ENCODE peak calls at places on chromosomes 2 and 18, in six cellular contexts. I is Karpas-422, H is esophagus squamous epithelium, O is mucosa of descending colon, X is lung, C is heart right ventricle. S is an unnamed sample. For H3K4me1, the result is how much of the 10 kb centered on the place peaks cover.

GRCh38 chr2:50636462-50636861 is 395.5 kb downstream of the NRXN1 start:
- DNase-seq in I (no peak), H (no peak), O (no peak), X (no peak), C (no peak), S (no peak)

GRCh38 chr2:69514406-69514805 is 77.2 kb upstream of the NFU1 start:
- DNase-seq in I (no peak), H (no peak), O (no peak), X (peak), C (peak), S (no peak)

GRCh38 chr2:25178976-25179375 is 10.6 kb upstream of the POMC start:
- DNase-seq in I (no peak), H (no peak), O (no peak), X (no peak), C (no peak), S (no peak)

GRCh38 chr18:24315170-24315569 is 82.5 kb downstream of the OSBPL1A start:
- DNase-seq in I (no peak), H (no peak), O (no peak), X (no peak), C (no peak), S (no peak)

GRCh38 chr18:54555996-54556395 is 35.0 kb upstream of the DYNAP start:
- DNase-seq in I (no peak), H (no peak), O (no peak), X (no peak), C (no peak), S (no peak)

GRCh38 chr2:27131429-27131828 is 3.0 kb downstream of the PREB start:
- DNase-seq in I (no peak), H (no peak), O (no peak), X (no peak), C (no peak), S (no peak)

GRCh38 chr18:2827076-2827475 is 19.7 kb upstream of the EMILIN2 start:
- DNase-seq in I (no peak), H (no peak), O (no peak), X (peak), C (no peak), S (peak)

GRCh38 chr2:38013158-38013752 is 62.7 kb downstream of the CYP1B1 start:
- DNase-seq in I (no peak), H (no peak), O (no peak), X (no peak), C (no peak), S (no peak)

GRCh38 chr2:113309655-113310387 is 31.1 kb upstream of the PAX8 start:
- DNase-seq in I (no peak), H (no peak), O (no peak), X (no peak), C (no peak), S (no peak)

GRCh38 chr2:60515751-60516226 is 37.7 kb downstream of the BCL11A start:
- DNase-seq in I (peak), H (no peak), O (no peak), X (no peak), C (no peak), S (peak)

GRCh38 chr2:173716458-173717052 is 248.6 kb downstream of the SP3 start:
- DNase-seq in I (no peak), H (no peak), O (no peak), X (no peak), C (no peak), S (no peak)

GRCh38 chr2:110746586-110747521 is 14.5 kb downstream of the ACOXL start:
- DNase-seq in I (no peak), H (no peak), O (no peak), X (no peak), C (no peak), S (no peak)

GRCh38 chr18:34661464-34662087 is 48.5 kb upstream of the DTNA start:
- DNase-seq in I (peak), H (no peak), O (no peak), X (no peak), C (no peak), S (no peak)

GRCh38 chr2:109446531-109447131 is 167.1 kb downstream of the SEPTIN10 start:
- DNase-seq in I (no peak), H (no peak), O (no peak), X (no peak), C (no peak), S (no peak)

GRCh38 chr2:241390301-241391206 is 34.5 kb downstream of the FARP2 start:
- DNase-seq in I (no peak), H (no peak), O (no peak), X (no peak), C (no peak), S (no peak)

GRCh38 chr2:121838561-121838960 is 83.1 kb downstream of the TSN start:
- DNase-seq in I (no peak), H (no peak), O (no peak), X (no peak), C (no peak), S (no peak)

GRCh38 chr2:118310878-118311442 is 222.7 kb downstream of the INSIG2 start:
- DNase-seq in I (no peak), H (no peak), O (no peak), X (no peak), C (no peak), S (no peak)

GRCh38 chr2:235766206-235766794 is 272.5 kb downstream of the AGAP1 start:
- DNase-seq in I (peak), H (no peak), O (no peak), X (peak), C (no peak), S (no peak)

GRCh38 chr18:49212819-49213218 is 247.6 kb downstream of the DYM start:
- DNase-seq in I (no peak), H (no peak), O (no peak), X (no peak), C (no peak), S (no peak)

GRCh38 chr2:130316596-130316995 is 26.1 kb upstream of the IMP4 start:
- DNase-seq in I (no peak), H (no peak), O (no peak), X (no peak), C (no peak), S (no peak)

GRCh38 chr2:174461221-174461620 is 25.6 kb downstream of the GPR155 start:
- DNase-seq in I (no peak), H (no peak), O (no peak), X (no peak), C (no peak), S (no peak)

GRCh38 chr18:79953921-79954651 is 2.6 kb upstream of the SLC66A2 start:
- DNase-seq in I (peak), H (no peak), O (peak), X (peak), C (no peak), S (no peak)

GRCh38 chr2:147273628-147274027 is 571.2 kb upstream of the ACVR2A start:
- DNase-seq in I (no peak), H (no peak), O (no peak), X (no peak), C (no peak), S (no peak)

GRCh38 chr18:53790817-53791216 is 433.7 kb downstream of the MBD2 start:
- DNase-seq in I (no peak), H (no peak), O (no peak), X (no peak), C (no peak), S (no peak)

GRCh38 chr2:40448476-40449079 is 3.3 kb downstream of the SLC8A1 start:
- DNase-seq in I (peak), H (no peak), O (no peak), X (no peak), C (no peak), S (no peak)
- H3K4me1 ChIP-seq in I (under half), H (under half), O (under half), X (under half), C (half or more), S (under half)

DNA sequence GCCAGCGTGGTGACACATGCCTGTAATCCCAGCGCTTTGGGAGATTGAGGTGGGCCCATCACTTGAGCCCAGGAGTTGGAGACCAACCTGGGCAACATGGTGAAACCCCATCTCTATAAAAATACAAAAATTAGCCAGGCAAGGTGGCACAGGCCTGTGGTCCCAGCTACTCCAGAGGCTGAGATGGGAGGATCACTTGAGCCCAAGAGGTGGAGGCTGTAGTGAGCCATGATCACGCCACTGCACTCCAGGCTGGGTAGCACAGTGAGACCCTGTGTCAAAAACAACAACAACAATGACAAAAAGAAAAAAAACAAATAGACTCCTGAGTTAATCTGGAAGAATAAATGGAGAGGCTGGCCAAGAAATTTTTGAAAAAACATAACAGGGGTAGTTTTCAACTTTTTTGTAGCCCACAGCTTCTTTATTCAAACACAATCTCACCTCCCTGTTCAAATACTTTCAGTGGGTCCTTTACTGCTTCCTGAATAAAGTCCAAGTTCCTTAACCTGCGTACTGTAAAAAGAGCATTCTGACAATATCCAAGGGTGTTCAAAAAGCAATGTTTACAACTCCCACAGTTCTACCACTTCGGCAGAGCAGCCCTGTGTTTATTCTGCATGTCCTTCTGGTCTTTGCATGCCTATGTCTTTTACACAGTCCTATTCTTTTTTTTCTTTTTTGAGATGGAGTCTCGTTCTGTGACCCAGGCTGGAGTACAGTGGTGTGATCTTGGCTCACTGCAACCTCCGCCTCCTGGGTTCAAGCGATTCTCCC is 53.5 kb downstream of the LRRFIP1 start:
- DNase-seq in I (no peak), H (no peak), O (no peak), X (no peak), C (no peak), S (no peak)
- H3K4me1 ChIP-seq in I (under half), H (under half), O (under half), X (under half), C (half or more), S (under half)

DNA sequence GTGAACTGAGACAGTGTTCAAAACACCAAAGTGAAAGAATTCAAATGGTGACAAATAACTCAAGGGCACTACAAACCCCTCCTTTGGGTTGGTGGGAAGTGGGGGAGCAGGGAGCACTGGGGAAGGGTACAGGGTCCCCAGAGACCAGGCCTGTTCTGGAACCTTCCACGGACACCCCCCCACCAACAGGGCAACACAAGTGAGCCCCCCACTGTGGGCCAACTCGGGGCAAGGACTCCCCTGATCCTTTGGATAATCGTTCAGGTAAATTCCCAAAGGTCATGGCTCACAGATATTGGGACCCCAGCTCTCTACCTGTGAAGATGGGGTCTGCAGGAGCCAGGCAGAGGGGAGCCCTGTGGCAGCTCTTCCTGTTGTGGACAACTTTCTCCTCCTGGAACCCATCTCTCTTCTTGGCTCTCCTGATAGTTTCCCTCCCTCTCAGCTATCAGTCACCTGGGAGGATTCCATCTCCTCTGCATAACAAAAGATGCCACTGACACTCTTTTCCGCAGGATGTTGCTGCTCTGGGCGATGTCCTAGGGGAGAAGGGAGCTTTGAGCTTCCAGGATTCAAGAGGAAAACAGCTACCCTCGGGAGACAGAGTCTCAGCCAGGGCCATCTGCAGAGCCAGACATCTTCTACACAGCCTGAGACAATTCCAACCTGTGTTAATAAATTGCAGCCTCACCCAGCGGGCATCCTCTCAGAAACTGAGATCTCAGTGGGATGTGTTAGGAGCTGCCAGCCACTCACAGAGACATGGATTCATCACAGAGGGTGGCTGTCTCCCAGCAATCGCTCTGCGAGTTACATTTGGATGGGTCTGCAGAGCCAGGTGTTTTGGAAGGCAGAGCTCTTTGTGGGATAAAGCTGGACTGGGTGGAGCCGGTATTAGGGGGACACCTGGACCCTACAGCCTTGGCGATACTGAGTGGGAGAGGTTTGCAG is 35.4 kb downstream of the MBP start:
- DNase-seq in I (no peak), H (no peak), O (no peak), X (no peak), C (no peak), S (no peak)
- H3K4me1 ChIP-seq in I (half or more), H (under half), O (under half), X (under half), C (half or more), S (half or more)

DNA sequence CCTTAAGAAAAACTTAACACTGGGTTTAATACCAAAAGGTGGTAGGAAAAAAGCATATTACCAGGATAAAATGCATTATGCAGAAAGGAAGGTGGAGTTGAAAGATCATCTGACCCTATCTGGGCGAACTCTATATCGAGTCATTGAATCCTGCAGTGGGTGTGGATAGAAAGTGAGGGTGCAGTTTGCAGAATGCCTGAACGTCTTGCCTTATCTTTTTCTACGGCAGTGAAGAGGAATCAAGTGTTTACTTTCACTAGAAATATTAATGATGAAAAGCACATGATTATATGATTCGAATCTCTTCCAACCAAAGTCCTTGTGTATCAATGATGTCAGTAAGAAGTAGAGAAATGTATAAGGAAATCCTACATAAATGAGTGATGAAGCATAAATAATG is 4.3 kb upstream of the CAVIN2 start:
- DNase-seq in I (no peak), H (no peak), O (no peak), X (no peak), C (no peak), S (no peak)
- H3K4me1 ChIP-seq in I (under half), H (under half), O (under half), X (under half), C (half or more), S (under half)

GRCh38 chr2:105748564-105748963 is 3.9 kb downstream of the NCK2 start:
- DNase-seq in I (no peak), H (no peak), O (no peak), X (no peak), C (no peak), S (no peak)
- H3K4me1 ChIP-seq in I (under half), H (under half), O (under half), X (under half), C (half or more), S (half or more)

DNA sequence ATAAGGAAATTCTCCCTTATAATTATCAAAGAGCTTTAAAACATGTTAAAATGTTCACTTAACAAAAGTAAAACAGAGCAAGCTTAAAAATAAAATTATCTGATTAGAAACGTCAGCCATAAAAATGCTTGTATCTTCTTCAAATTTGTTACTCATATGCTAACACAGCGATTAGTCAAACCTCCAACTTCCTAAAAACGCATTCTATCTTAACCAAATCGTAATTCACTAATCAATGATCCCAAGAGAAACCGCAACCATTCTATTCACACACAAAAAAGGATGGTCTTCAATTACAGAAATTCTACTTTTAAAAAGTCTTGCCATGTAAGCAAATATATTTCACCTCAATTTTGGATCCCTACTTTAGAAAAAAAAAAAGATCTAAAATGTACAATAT is 1.9 kb downstream of the STK17B start:
- DNase-seq in I (peak), H (no peak), O (no peak), X (no peak), C (no peak), S (no peak)
- H3K4me1 ChIP-seq in I (half or more), H (under half), O (under half), X (under half), C (under half), S (under half)

GRCh38 chr2:120498576-120499394 is 152.8 kb downstream of the INHBB start:
- DNase-seq in I (no peak), H (no peak), O (no peak), X (no peak), C (no peak), S (no peak)
- H3K4me1 ChIP-seq in I (under half), H (under half), O (under half), X (under half), C (under half), S (under half)

GRCh38 chr2:170822292-170822884 is 5.7 kb downstream of the GAD1 start:
- DNase-seq in I (no peak), H (no peak), O (no peak), X (no peak), C (peak), S (no peak)

GRCh38 chr2:170824526-170825015 is 7.9 kb downstream of the GAD1 start:
- DNase-seq in I (no peak), H (no peak), O (no peak), X (no peak), C (no peak), S (no peak)

GRCh38 chr2:170821631-170822291 is 5.1 kb downstream of the GAD1 start:
- DNase-seq in I (no peak), H (no peak), O (no peak), X (no peak), C (no peak), S (no peak)

GRCh38 chr2:170823800-170824153 is 7.1 kb downstream of the GAD1 start:
- DNase-seq in I (no peak), H (no peak), O (no peak), X (no peak), C (no peak), S (no peak)

DNA sequence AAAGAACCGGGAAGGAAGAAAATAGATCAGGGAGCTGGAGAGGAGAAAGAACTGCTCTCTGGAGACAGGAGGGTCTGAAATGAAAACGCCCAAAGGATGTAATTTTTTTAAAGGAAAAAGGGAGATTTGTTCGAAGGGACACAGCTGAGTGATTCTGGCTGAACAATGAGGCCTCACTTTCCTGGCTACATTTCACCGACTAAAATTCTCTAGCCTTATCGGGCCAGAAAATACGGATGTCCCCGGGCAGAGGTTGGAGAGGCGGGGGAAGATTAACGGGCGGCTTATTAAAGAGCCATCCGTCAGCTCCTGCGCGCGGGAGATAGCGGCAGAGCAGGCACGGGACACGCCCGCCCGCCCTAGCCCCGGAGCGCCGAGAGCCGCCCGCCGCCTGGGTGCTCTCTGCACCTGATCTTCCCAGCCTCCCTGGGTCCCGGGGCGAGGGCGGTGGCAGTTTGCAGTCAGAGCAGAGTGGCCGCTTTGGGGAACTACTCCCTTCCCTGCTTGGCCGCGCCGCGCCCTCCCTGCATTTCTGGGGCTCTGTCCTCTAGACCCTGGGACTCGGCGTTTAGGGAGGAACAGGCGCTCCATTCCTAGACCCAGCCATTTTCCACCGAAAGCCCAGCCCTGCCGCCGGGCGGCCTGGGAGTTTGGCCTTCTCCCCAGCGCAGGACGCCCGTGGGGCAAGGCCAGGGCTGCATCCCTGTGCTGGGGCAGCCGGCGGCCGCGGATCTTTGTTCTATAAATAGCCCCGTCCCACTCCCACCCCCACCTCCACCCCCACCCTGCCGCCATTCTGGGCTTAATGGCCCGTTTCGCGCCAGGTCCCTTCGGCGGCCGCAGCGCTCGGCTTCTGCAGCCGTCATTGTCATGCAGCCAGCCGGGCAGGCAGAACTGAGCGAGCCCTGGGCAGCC is 6.5 kb downstream of the GAD1 start:
- DNase-seq in I (no peak), H (no peak), O (no peak), X (no peak), C (no peak), S (no peak)
- H3K4me1 ChIP-seq in I (under half), H (under half), O (under half), X (under half), C (half or more), S (half or more)